ENCODE peak calls at places on chromosomes 13 and 19, in ten cellular contexts. G is lower leg skin, O is K562, Z is AG09319, J is thoracic aorta, V is nephron progenitor cell, Q is fibroblast of lung, D is fibroblast of the aortic adventitia, M is A673, R is cardiac fibroblast. L is an unnamed sample.
A peak's percentile ranks its signal among the peaks of the same experiment; 100 is the strongest.

GRCh38 chr13:109088528-109088927 is 459.1 kb downstream of the MYO16 start:
- DNase-seq in G (no peak), O (no peak), Z (no peak), J (no peak), V (no peak), Q (no peak), D (no peak), M (peak; percentile 67), R (no peak), L (no peak)

GRCh38 chr19:3810708-3811355 is 24.7 kb upstream of the MATK start:
- DNase-seq in G (no peak), O (no peak), Z (no peak), J (no peak), V (no peak), Q (no peak), D (no peak), M (no peak), R (no peak), L (no peak)

GRCh38 chr19:7533281-7533819 is 2.2 kb upstream of the PNPLA6 start:
- DNase-seq in G (peak; percentile 86), O (no peak), Z (peak; percentile 41), J (no peak), V (no peak), Q (peak; percentile 59), D (peak; percentile 74), M (peak; percentile 64), R (peak; percentile 77), L (no peak)

GRCh38 chr13:112895521-112896465 is 73.2 kb upstream of the MCF2L start:
- DNase-seq in G (no peak), O (no peak), Z (no peak), J (no peak), V (no peak), Q (no peak), D (no peak), M (no peak), R (no peak), L (no peak)

GRCh38 chr13:77176350-77176749 is 149.4 kb upstream of the FBXL3 start:
- DNase-seq in G (no peak), O (no peak), Z (no peak), J (no peak), V (no peak), Q (peak; percentile 32), D (peak; percentile 3), M (no peak), R (peak; percentile 7), L (no peak)

GRCh38 chr19:29953352-29954247 is 11.6 kb downstream of the URI1 start:
- DNase-seq in G (no peak), O (no peak), Z (no peak), J (no peak), V (no peak), Q (peak; percentile 27), D (no peak), M (peak; percentile 49), R (no peak), L (no peak)

GRCh38 chr19:50702158-50702869 is 17.3 kb downstream of the SHANK1 start:
- DNase-seq in G (no peak), O (no peak), Z (no peak), J (no peak), V (no peak), Q (no peak), D (no peak), M (no peak), R (no peak), L (no peak)

GRCh38 chr13:75789451-75790197 is 153.5 kb downstream of the LMO7 start:
- DNase-seq in G (no peak), O (no peak), Z (no peak), J (no peak), V (no peak), Q (no peak), D (no peak), M (no peak), R (peak; percentile 21), L (no peak)

GRCh38 chr13:93029536-93029935 is 197.1 kb upstream of the GPC6 start:
- DNase-seq in G (no peak), O (no peak), Z (no peak), J (no peak), V (no peak), Q (peak; percentile 29), D (peak; percentile 74), M (no peak), R (peak; percentile 32), L (no peak)

GRCh38 chr19:6828306-6828697 is 55.8 kb downstream of the VAV1 start:
- DNase-seq in G (peak; percentile 66), O (peak; percentile 39), Z (no peak), J (no peak), V (no peak), Q (no peak), D (no peak), M (no peak), R (no peak), L (no peak)

GRCh38 chr19:18416778-18417249 is 2.4 kb upstream of the SSBP4 start:
- DNase-seq in G (peak; percentile 98), O (peak; percentile 74), Z (peak; percentile 71), J (peak; percentile 82), V (peak; percentile 90), Q (peak; percentile 85), D (peak; percentile 83), M (peak; percentile 97), R (peak; percentile 96), L (peak; percentile 90)

GRCh38 chr19:35717665-35718344 is at the start of gene KMT2B:
- DNase-seq in G (no peak), O (peak; percentile 95), Z (peak; percentile 89), J (no peak), V (peak; percentile 95), Q (no peak), D (no peak), M (no peak), R (peak; percentile 98), L (no peak)

GRCh38 chr19:51706885-51707284 is 13.8 kb downstream of the SPACA6 start:
- DNase-seq in G (no peak), O (no peak), Z (no peak), J (no peak), V (no peak), Q (no peak), D (no peak), M (no peak), R (no peak), L (no peak)

GRCh38 chr19:37988758-37989635 is 82.0 kb downstream of the SIPA1L3 start:
- DNase-seq in G (no peak), O (no peak), Z (no peak), J (no peak), V (peak; percentile 34), Q (no peak), D (no peak), M (no peak), R (no peak), L (no peak)

GRCh38 chr19:37990362-37990761 is 83.4 kb downstream of the SIPA1L3 start:
- DNase-seq in G (no peak), O (no peak), Z (no peak), J (no peak), V (no peak), Q (no peak), D (no peak), M (no peak), R (no peak), L (no peak)

GRCh38 chr19:37986048-37986750 is 79.2 kb downstream of the SIPA1L3 start:
- DNase-seq in G (no peak), O (no peak), Z (no peak), J (no peak), V (no peak), Q (no peak), D (no peak), M (no peak), R (no peak), L (no peak)

GRCh38 chr19:37989855-37990254 is 82.8 kb downstream of the SIPA1L3 start:
- DNase-seq in G (no peak), O (no peak), Z (no peak), J (no peak), V (no peak), Q (no peak), D (no peak), M (no peak), R (peak; percentile 8), L (no peak)

GRCh38 chr19:37987356-37988332 is 80.6 kb downstream of the SIPA1L3 start:
- DNase-seq in G (no peak), O (peak; percentile 30), Z (no peak), J (no peak), V (peak; percentile 37), Q (no peak), D (no peak), M (no peak), R (no peak), L (peak; percentile 34)
- TF ChIP-seq CTCF in G (no peak), O (peak; percentile 64), Z (no peak), J (no peak), V (peak; percentile 14), Q (peak; percentile 22), D (no peak), M (peak; percentile 23), R (peak; percentile 23), L (peak; percentile 32)

GRCh38 chr13:101785858-101786257 is 333.4 kb downstream of the ITGBL1 start:
- DNase-seq in G (no peak), O (no peak), Z (peak; percentile 4), J (no peak), V (peak; percentile 14), Q (peak; percentile 27), D (no peak), M (peak; percentile 58), R (peak; percentile 0), L (peak; percentile 49)
- TF ChIP-seq CTCF in G (no peak), O (no peak), Z (peak; percentile 52), J (no peak), V (peak; percentile 14), Q (peak; percentile 36), D (no peak), M (peak; percentile 51), R (no peak), L (no peak)

GRCh38 chr19:49689133-49690072 is at the start of gene ADM5:
- DNase-seq in G (peak; percentile 91), O (no peak), Z (no peak), J (no peak), V (peak; percentile 61), Q (no peak), D (no peak), M (peak; percentile 52), R (no peak), L (no peak)
- TF ChIP-seq CTCF in G (no peak), O (no peak), Z (peak; percentile 63), J (no peak), V (peak; percentile 45), Q (peak; percentile 63), D (peak; percentile 53), M (peak; percentile 79), R (peak; percentile 50), L (peak; percentile 52)

GRCh38 chr13:44989941-44990340 is 603 bp downstream of the GPALPP1 start:
- DNase-seq in G (no peak), O (no peak), Z (no peak), J (no peak), V (no peak), Q (peak; percentile 18), D (no peak), M (no peak), R (no peak), L (no peak)

DNA sequence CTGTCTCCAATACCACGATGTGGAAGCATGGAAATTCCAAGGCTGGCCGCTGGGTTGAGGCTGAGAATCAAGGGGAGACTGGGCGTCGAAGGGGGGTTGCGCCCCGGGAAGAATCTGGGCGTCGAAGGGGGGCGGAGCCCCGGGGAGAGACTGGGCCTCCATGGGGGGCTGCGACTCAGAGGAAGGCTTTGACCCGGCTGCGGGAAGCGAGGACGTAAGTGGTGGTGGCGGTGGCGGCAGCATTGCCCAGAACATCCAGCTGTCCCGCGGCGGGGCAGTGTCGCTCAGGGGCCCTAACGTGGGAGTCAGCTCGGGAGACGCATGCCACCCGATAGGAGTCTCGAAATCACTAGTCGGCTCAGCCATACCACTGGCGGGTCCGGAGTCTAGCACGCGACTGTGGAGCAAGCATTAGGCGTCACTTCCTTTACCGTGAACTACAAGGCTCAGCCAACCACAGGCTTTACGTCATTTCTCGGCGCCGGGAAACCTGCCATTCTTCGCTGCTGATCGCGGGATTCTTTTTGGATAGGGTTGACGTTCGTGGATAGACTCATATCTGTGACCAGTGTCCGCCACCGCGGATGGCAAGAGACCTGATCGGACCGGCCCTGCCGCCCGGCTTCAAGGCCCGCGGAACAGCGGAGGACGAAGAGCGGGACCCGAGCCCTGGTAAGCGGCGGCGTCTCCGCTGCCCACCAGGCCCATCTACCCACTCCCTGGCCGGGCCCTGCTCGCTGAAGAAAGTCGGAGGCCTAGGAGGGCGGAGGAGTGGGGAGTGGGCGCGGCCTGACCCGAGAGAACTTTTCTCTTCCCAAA is at the start of the genes GPALPP1 and NUFIP1:
- DNase-seq in G (peak; percentile 98), O (peak; percentile 71), Z (peak; percentile 78), J (peak; percentile 74), V (peak; percentile 89), Q (peak; percentile 95), D (peak; percentile 95), M (peak; percentile 97), R (peak; percentile 93), L (peak; percentile 88)
- TF ChIP-seq CTCF in G (no peak), O (no peak), Z (no peak), J (no peak), V (no peak), Q (no peak), D (peak; percentile 8), M (no peak), R (no peak), L (no peak)